ENCODE peak calls at places on chromosome 22, in four cellular contexts. O, J, D and H are unnamed samples.

GRCh38 chr22:22681221-22681739 is 36.9 kb downstream of the GGTLC2 start:
- DNase-seq in O (no peak), J (no peak), D (no peak), H (peak; percentile 36)

GRCh38 chr22:32725369-32725988 is 76.0 kb upstream of the TIMP3 start:
- DNase-seq in O (no peak), J (no peak), D (no peak), H (no peak)

GRCh38 chr22:37427128-37427710 is at the start of gene ELFN2:
- DNase-seq in O (peak; percentile 41), J (no peak), D (no peak), H (peak; percentile 63)

GRCh38 chr22:45397806-45398205 is 15.6 kb downstream of the SMC1B start:
- DNase-seq in O (no peak), J (no peak), D (no peak), H (peak; percentile 17)

GRCh38 chr22:45284705-45285305 is at the start of gene UPK3A:
- DNase-seq in O (peak; percentile 82), J (no peak), D (peak; percentile 88), H (peak; percentile 10)

GRCh38 chr22:26068571-26068970 is 100.7 kb upstream of the SEZ6L start:
- DNase-seq in O (no peak), J (no peak), D (no peak), H (no peak)

GRCh38 chr22:42621505-42622002 is 6.9 kb upstream of the POLDIP3 start:
- DNase-seq in O (peak; percentile 73), J (no peak), D (peak; percentile 80), H (peak; percentile 83)

GRCh38 chr22:45578524-45579147 is 76.0 kb downstream of the FBLN1 start:
- DNase-seq in O (no peak), J (no peak), D (no peak), H (no peak)

GRCh38 chr22:49768961-49769690 is 58.5 kb downstream of the BRD1 start:
- DNase-seq in O (no peak), J (no peak), D (peak; percentile 7), H (peak; percentile 83)

GRCh38 chr22:27247691-27248434 is 553.7 kb downstream of the MN1 start:
- DNase-seq in O (peak; percentile 55), J (no peak), D (no peak), H (no peak)
- H3K27ac ChIP-seq in O (peak overlapping the region; percentile 51), J (no peak overlapping the region), D (peak overlapping the region; percentile 45), H (no peak overlapping the region)

DNA sequence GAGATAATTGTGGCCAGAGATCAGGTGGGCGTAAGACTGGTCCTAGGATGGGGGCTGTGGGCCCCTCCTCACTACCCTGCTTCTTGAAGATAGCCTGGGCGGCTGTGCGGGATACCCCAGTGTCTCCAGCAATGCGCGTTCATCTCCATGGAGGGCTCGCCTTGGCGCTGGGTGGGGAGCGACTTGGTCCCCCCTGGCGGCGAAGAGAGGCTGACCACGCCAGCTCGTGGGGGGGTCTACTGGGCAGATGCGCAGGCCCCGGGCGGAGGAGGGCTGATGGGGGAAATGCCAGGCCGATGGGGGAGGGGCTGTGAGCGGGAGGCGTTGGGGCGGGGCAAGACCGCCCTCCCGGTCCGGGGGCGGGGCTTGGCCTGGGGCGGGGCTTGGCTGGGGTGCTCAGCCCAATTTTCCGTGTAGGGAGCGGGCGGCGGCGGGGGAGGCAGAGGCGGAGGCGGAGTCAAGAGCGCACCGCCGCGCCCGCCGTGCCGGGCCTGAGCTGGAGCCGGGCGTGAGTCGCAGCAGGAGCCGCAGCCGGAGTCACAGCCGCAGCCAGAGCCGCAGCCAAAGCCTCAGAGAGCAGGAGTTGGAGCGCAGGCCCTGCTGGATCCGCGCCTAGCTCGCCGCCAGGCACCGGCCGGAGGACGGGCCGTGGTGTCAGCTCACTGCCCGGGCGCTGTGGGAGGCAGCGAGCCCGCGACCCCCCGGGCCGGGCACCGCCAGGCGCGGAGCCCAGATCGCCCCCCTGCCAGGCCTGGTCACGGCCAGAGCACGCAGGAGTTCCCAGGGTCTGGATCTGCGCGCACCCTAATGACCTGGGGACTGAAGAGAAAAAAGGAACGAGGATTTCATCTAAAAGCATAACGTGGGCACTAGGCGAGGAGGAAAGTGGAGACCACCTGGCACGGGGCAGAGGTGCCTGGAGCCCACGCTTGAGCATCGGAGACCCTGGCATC is at the start of gene SLC35E4:
- DNase-seq in O (peak; percentile 92), J (peak; percentile 93), D (peak; percentile 98), H (peak; percentile 93)
- TF ChIP-seq CTCF in O (no peak), J (no peak), D (peak; percentile 45), H (peak; percentile 36)

GRCh38 chr22:48257690-48258065 is 1495.2 kb downstream of the TBC1D22A start:
- DNase-seq in O (no peak), J (no peak), D (no peak), H (no peak)
- H3K4me1 ChIP-seq in O (no peaks in the 10 kb centered on the region), J (no peaks in the 10 kb centered on the region), D (peaks cover 6% of the 10 kb centered on the region), H (no peaks in the 10 kb centered on the region)

DNA sequence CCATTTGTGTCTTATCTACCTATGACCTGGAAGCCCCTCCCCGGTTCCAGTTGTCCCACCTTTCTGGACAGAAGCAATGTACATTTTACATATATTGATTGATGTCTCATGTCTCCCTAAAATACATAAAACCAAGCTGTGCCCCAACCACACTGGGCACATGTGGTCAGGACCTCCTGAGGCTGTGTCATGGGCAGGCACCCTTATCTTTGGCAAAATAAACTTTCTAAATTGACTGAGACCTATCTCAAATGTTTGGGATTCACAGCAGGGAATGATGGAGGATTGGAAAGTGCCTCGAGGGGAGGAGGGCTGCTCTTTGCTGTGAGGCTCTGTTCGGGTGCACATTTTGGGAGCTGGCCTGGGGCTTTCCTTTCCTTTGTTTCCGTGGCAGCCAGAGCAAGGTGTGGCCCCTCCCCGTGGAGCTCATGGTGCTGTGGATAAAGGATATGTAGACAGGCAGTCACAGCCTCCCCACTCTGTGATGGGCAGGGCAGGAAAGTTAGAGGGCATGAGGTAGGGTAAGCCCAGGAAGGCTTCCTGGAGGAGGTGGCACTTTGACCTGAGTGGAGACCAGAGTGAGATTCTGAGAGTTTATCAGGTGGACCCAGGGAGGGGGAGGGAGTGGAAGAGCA is 615.6 kb downstream of the TBC1D22A start:
- DNase-seq in O (no peak), J (no peak), D (no peak), H (no peak)
- H3K27ac ChIP-seq in O (no peak overlapping the region), J (no peak overlapping the region), D (no peak overlapping the region), H (no peak overlapping the region)

GRCh38 chr22:39306456-39307361 is 12.7 kb downstream of the RPL3 start:
- DNase-seq in O (peak; percentile 54), J (no peak), D (peak; percentile 45), H (peak; percentile 59)
- TF ChIP-seq CTCF in O (peak; percentile 22), J (peak; percentile 31), D (no peak), H (peak; percentile 38)

GRCh38 chr22:24154826-24155225 is 26.5 kb upstream of the SUSD2 start:
- DNase-seq in O (no peak), J (no peak), D (no peak), H (no peak)
- H3K4me1 ChIP-seq in O (peaks cover 5% of the 10 kb centered on the region), J (peaks cover 47% of the 10 kb centered on the region), D (peaks cover 24% of the 10 kb centered on the region), H (peaks cover 56% of the 10 kb centered on the region)

GRCh38 chr22:18044548-18045271 is 20.3 kb upstream of the MICAL3 start:
- DNase-seq in O (peak; percentile 72), J (peak; percentile 47), D (no peak), H (peak; percentile 35)
- H3K27ac ChIP-seq in O (peak overlapping the region; percentile 76), J (peak overlapping the region; percentile 35), D (peak overlapping the region; percentile 37), H (no peak overlapping the region)